ENCODE peak calls at places on chromosomes 11 and 22, in ten cellular contexts. P is uterus; D is esophagus squamous epithelium; Y is ovary; A is AG04450; N is heart right ventricle; H is tibial nerve; W is thoracic aorta; T is CD8-positive, alpha-beta memory T cell; G is pancreas. K is an unnamed sample.

GRCh38 chr22:29004647-29005371 is 56.8 kb downstream of the C22orf31 start:
- DNase-seq in W (no peak), G (peak; percentile 75), A (no peak), D (no peak), Y (peak; percentile 44), T (no peak), H (no peak), N (peak; percentile 42), P (peak; percentile 41), K (peak; percentile 36)

GRCh38 chr22:49209452-49210195 is 618.0 kb downstream of the BRD1 start:
- DNase-seq in T (no peak), D (no peak), A (no peak), P (no peak), W (no peak), G (no peak), H (no peak), N (no peak), Y (no peak), K (no peak)

GRCh38 chr22:49331878-49332277 is 495.8 kb downstream of the BRD1 start:
- DNase-seq in G (no peak), H (no peak), W (no peak), P (no peak), A (no peak), D (no peak), Y (no peak), N (no peak), T (no peak), K (no peak)

GRCh38 chr11:95968585-95968984 is 44.7 kb upstream of the MTMR2 start:
- DNase-seq in H (no peak), T (no peak), A (no peak), Y (no peak), D (no peak), W (no peak), G (no peak), P (no peak), N (no peak), K (no peak)

GRCh38 chr11:76394411-76394810 is 13.3 kb downstream of the GVQW3 start:
- DNase-seq in W (no peak), Y (no peak), D (no peak), P (no peak), T (no peak), G (no peak), N (no peak), A (no peak), H (no peak), K (no peak)

GRCh38 chr11:124801014-124801413 is 808 bp upstream of the MSANTD2 start:
- DNase-seq in P (no peak), G (no peak), W (no peak), N (no peak), T (no peak), A (no peak), D (no peak), Y (no peak), H (no peak), K (no peak)

GRCh38 chr11:111327908-111328624 is 29.7 kb downstream of the POU2AF3 start:
- DNase-seq in H (no peak), Y (no peak), T (no peak), P (no peak), D (no peak), N (peak; percentile 44), G (peak; percentile 95), W (no peak), A (no peak), K (peak; percentile 80)

GRCh38 chr11:107957109-107957588 is 28.9 kb downstream of the RAB39A start:
- DNase-seq in A (no peak), Y (no peak), D (no peak), W (no peak), H (peak; percentile 44), T (no peak), P (no peak), N (no peak), G (no peak), K (peak; percentile 52)

GRCh38 chr11:4697583-4697982 is at the start of gene OR51E2:
- DNase-seq in G (no peak), T (no peak), A (peak; percentile 26), Y (no peak), P (no peak), D (no peak), N (no peak), W (no peak), H (no peak), K (no peak)

GRCh38 chr11:33610903-33611302 is 89.7 kb downstream of the C11orf91 start:
- DNase-seq in D (no peak), A (no peak), H (no peak), P (no peak), W (no peak), Y (no peak), T (no peak), G (no peak), N (no peak), K (no peak)

GRCh38 chr11:37370817-37371216 is 772.8 kb upstream of the RAG2 start:
- DNase-seq in Y (no peak), T (no peak), N (no peak), H (no peak), D (no peak), G (no peak), P (no peak), W (no peak), A (no peak), K (no peak)

GRCh38 chr11:117999354-117999993 is 13.3 kb downstream of the IL10RA start:
- DNase-seq in H (no peak), D (no peak), Y (no peak), G (no peak), P (peak; percentile 3), A (no peak), N (no peak), T (no peak), W (no peak), K (no peak)

GRCh38 chr11:119476038-119476437 is 53.1 kb upstream of the THY1 start:
- DNase-seq in A (no peak), G (no peak), D (no peak), N (no peak), T (no peak), H (no peak), W (no peak), P (no peak), Y (no peak), K (no peak)

GRCh38 chr22:31870890-31871289 is 73.4 kb upstream of the YWHAH start:
- DNase-seq in T (no peak), H (no peak), W (no peak), N (no peak), D (no peak), A (no peak), Y (no peak), G (no peak), P (no peak), K (no peak)

GRCh38 chr22:43666511-43666910 is 145.6 kb downstream of the EFCAB6 start:
- DNase-seq in H (no peak), A (no peak), P (no peak), N (no peak), G (no peak), Y (no peak), W (no peak), T (no peak), D (no peak), K (no peak)

GRCh38 chr11:39177678-39178077 is 2281.8 kb downstream of the LRRC4C start:
- DNase-seq in D (no peak), Y (no peak), G (no peak), W (no peak), P (no peak), H (no peak), T (no peak), A (no peak), N (no peak), K (no peak)

GRCh38 chr11:76664578-76665061 is 5.9 kb downstream of the LRRC32 start:
- DNase-seq in P (peak; percentile 24), T (no peak), G (no peak), N (no peak), D (no peak), Y (peak; percentile 9), H (no peak), A (no peak), W (no peak), K (no peak)

GRCh38 chr11:13126430-13126829 is 117.3 kb downstream of the RASSF10 start:
- DNase-seq in N (no peak), H (no peak), G (no peak), A (peak; percentile 87), P (no peak), D (no peak), Y (no peak), W (no peak), T (no peak), K (no peak)

GRCh38 chr11:1563697-1564534 is 8.2 kb downstream of the DUSP8 start:
- DNase-seq in H (no peak), T (peak; percentile 5), D (no peak), G (peak; percentile 5), A (no peak), W (no peak), N (no peak), Y (no peak), P (no peak), K (no peak)
- H3K27me3 ChIP-seq in H (no peaks in the 10 kb centered on the region), T (no peaks in the 10 kb centered on the region), D (no peaks in the 10 kb centered on the region), G (no peaks in the 10 kb centered on the region), A (no peaks in the 10 kb centered on the region), W (no peaks in the 10 kb centered on the region), N (no peaks in the 10 kb centered on the region), Y (no peaks in the 10 kb centered on the region), P (no peaks in the 10 kb centered on the region), K (no peaks in the 10 kb centered on the region)

GRCh38 chr11:133787379-133788103 is 57.8 kb downstream of the SPATA19 start:
- DNase-seq in W (no peak), A (no peak), T (no peak), D (no peak), Y (no peak), N (peak; percentile 64), G (no peak), P (no peak), H (no peak), K (peak; percentile 22)
- H3K4me3 ChIP-seq in W (peak overlapping the region; percentile 45), A (no peak overlapping the region), T (no peak overlapping the region), D (peak overlapping the region; percentile 30), Y (no peak overlapping the region), N (peak overlapping the region; percentile 31), G (peak overlapping the region; percentile 28), P (no peak overlapping the region), H (peak overlapping the region; percentile 14), K (peak overlapping the region; percentile 24)

DNA sequence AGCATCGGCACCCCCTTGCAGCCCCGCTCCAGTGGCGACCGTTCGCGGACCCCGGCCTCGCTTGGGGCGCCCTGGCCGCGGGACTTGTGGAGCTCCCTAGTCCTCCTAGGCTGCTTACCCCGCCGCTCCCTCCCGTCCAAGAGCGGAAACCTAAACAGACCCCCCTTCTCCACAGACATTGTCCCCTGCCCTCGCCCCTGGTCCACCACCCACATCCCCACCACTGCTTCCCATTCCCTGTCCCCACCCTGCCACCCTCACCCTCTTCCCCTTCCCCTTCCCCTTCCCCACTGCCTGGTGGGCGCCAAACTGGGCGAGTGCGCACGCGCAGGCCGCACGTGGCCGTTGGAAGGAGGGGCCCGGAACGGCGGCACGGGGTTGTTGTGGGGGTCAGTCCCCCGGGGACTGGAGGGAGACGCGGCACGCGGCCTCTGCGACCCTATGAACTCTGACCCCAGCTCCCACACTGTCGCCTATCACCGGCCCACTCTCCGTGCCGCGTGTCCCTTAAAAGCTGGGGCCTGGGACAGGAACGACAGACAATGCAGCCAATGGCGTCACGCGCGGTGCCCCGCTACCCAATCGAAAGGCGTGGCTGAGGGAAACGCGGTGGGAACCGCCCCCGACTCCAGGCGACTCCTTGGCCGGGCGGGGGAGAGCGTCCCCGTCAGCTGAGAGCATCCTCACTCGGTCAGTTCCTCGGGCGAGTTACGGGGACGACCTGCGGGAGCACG is at the start of gene SNX32:
- DNase-seq in A (peak; percentile 78), W (peak; percentile 83), Y (peak; percentile 95), D (peak; percentile 71), P (peak; percentile 94), H (peak; percentile 93), T (peak; percentile 94), N (peak; percentile 96), G (peak; percentile 92), K (peak; percentile 92)
- H3K27me3 ChIP-seq in A (peaks cover 29% of the 10 kb centered on the region), W (no peaks in the 10 kb centered on the region), Y (no peaks in the 10 kb centered on the region), D (no peaks in the 10 kb centered on the region), P (no peaks in the 10 kb centered on the region), H (no peaks in the 10 kb centered on the region), T (no peaks in the 10 kb centered on the region), N (no peaks in the 10 kb centered on the region), G (no peaks in the 10 kb centered on the region), K (no peaks in the 10 kb centered on the region)

GRCh38 chr11:34623463-34623862 is 2.6 kb downstream of the EHF start:
- DNase-seq in H (no peak), P (no peak), N (no peak), T (no peak), D (no peak), G (no peak), W (no peak), Y (no peak), A (no peak), K (no peak)
- H3K4me3 ChIP-seq in H (no peak overlapping the region), P (no peak overlapping the region), N (no peak overlapping the region), T (no peak overlapping the region), D (peak overlapping the region; percentile 57), G (peak overlapping the region; percentile 42), W (no peak overlapping the region), Y (no peak overlapping the region), A (no peak overlapping the region), K (no peak overlapping the region)

K was measured in gastrocnemius medialis.